ENCODE peak calls at places on chromosome 12, in six cellular contexts. O is NCI-H1048; V is NCI-H2081; F is thoracic aorta; P is stimulated activated CD8-positive, alpha-beta memory T cell treated with anti-CD3 and anti-CD28 coated beads, Interleukin-12 subunit alpha, Interleukin-12 subunit beta, amount 100 ng/mL, for 4 hours; H is fibroblast of pulmonary artery. X is an unnamed sample.

GRCh38 chr12:72275551-72275950 is 3.4 kb downstream of the TRHDE start:
- DNase-seq in O (no peak), V (no peak), F (no peak), P (no peak), H (no peak), X (no peak)

GRCh38 chr12:47236109-47236714 is 156.5 kb upstream of the AMIGO2 start:
- DNase-seq in O (no peak), V (no peak), F (no peak), P (no peak), H (peak), X (no peak)

GRCh38 chr12:91507754-91508153 is 325.1 kb upstream of the DCN start:
- DNase-seq in O (no peak), V (no peak), F (no peak), P (no peak), H (peak), X (no peak)

GRCh38 chr12:60059180-60059579 is 463.4 kb downstream of the SLC16A7 start:
- DNase-seq in O (no peak), V (no peak), F (no peak), P (no peak), H (no peak), X (no peak)

GRCh38 chr12:65163755-65164154 is 5.6 kb upstream of the LEMD3 start:
- DNase-seq in O (no peak), V (no peak), F (no peak), P (no peak), H (no peak), X (no peak)

GRCh38 chr12:1282670-1283361 is 291.8 kb downstream of the ERC1 start:
- DNase-seq in O (no peak), V (no peak), F (no peak), P (no peak), H (no peak), X (no peak)

GRCh38 chr12:75341873-75342272 is 7.4 kb downstream of the GLIPR1L1 start:
- DNase-seq in O (no peak), V (no peak), F (no peak), P (no peak), H (no peak), X (no peak)

GRCh38 chr12:58794859-58795258 is 125.4 kb downstream of the LRIG3 start:
- DNase-seq in O (no peak), V (no peak), F (no peak), P (no peak), H (no peak), X (no peak)

GRCh38 chr12:55771736-55772135 is 28.8 kb downstream of the GDF11 start:
- DNase-seq in O (no peak), V (no peak), F (no peak), P (no peak), H (no peak), X (no peak)

GRCh38 chr12:52216107-52216506 is 16.9 kb upstream of the KRT7 start:
- DNase-seq in O (no peak), V (no peak), F (no peak), P (no peak), H (no peak), X (no peak)

GRCh38 chr12:11840350-11840749 is 190.9 kb downstream of the ETV6 start:
- DNase-seq in O (no peak), V (peak), F (no peak), P (no peak), H (no peak), X (no peak)

X was measured in putamen.